ENCODE peak calls at places on chromosome 17, in four cellular contexts. W, V, J and S are unnamed samples.

GRCh38 chr17:253091-253846 is 71.8 kb upstream of the DOC2B start:
- DNase-seq in W (no peak), V (no peak), J (peak; percentile 17), S (no peak)

GRCh38 chr17:1972429-1973160 is 52.5 kb downstream of the RTN4RL1 start:
- DNase-seq in W (no peak), V (no peak), J (no peak), S (peak; percentile 50)

GRCh38 chr17:2402517-2402916 is 1.7 kb upstream of the MNT start:
- DNase-seq in W (peak; percentile 47), V (no peak), J (no peak), S (peak; percentile 58)

GRCh38 chr17:4498461-4499397 is at the start of gene SPNS2:
- DNase-seq in J (peak; percentile 83), V (peak; percentile 39), W (peak; percentile 85), S (peak; percentile 99)

GRCh38 chr17:28740406-28741357 is 3.1 kb upstream of the TRAF4 start:
- DNase-seq in J (no peak), W (no peak), V (no peak), S (no peak)

GRCh38 chr17:50845260-50846147 is 10.1 kb downstream of the WFIKKN2 start:
- DNase-seq in V (peak; percentile 30), J (no peak), W (no peak), S (peak; percentile 43)

GRCh38 chr17:78257810-78258322 is 26.4 kb downstream of the TMEM235 start:
- DNase-seq in W (no peak), V (no peak), J (peak; percentile 38), S (peak; percentile 68)

GRCh38 chr17:63996430-63997182 is 1.5 kb upstream of the PRR29 start:
- DNase-seq in W (no peak), J (no peak), V (no peak), S (no peak)

GRCh38 chr17:82890339-82890730 is 50.5 kb upstream of the ZNF750 start:
- DNase-seq in W (no peak), J (no peak), V (no peak), S (no peak)

GRCh38 chr17:44759096-44759915 is 518 bp downstream of the ADAM11 start:
- DNase-seq in J (no peak), W (peak; percentile 48), V (no peak), S (peak; percentile 89)

GRCh38 chr17:44757045-44757917 is 1.5 kb upstream of the ADAM11 start:
- DNase-seq in V (no peak), W (no peak), J (no peak), S (peak; percentile 52)

GRCh38 chr17:44757918-44758413 is 822 bp upstream of the ADAM11 start:
- DNase-seq in V (no peak), W (peak; percentile 41), J (no peak), S (no peak)

GRCh38 chr17:44759916-44760243 is 1.1 kb downstream of the ADAM11 start:
- DNase-seq in V (no peak), W (no peak), J (no peak), S (no peak)

GRCh38 chr17:44758414-44759095 is at the start of gene ADAM11:
- DNase-seq in J (no peak), V (no peak), W (peak; percentile 46), S (peak; percentile 96)
- H3K4me3 ChIP-seq in J (peak within 1 kb of the TSS; percentile 60), V (peak within 1 kb of the TSS; percentile 21), W (peak within 1 kb of the TSS; percentile 49), S (peak within 1 kb of the TSS; percentile 35)

GRCh38 chr17:74287203-74287602 is 13.2 kb downstream of the DNAI2 start:
- DNase-seq in J (no peak), W (no peak), V (no peak), S (no peak)
- H3K4me3 ChIP-seq in J (no peak overlapping the region), W (no peak overlapping the region), V (no peak overlapping the region), S (no peak overlapping the region)

DNA sequence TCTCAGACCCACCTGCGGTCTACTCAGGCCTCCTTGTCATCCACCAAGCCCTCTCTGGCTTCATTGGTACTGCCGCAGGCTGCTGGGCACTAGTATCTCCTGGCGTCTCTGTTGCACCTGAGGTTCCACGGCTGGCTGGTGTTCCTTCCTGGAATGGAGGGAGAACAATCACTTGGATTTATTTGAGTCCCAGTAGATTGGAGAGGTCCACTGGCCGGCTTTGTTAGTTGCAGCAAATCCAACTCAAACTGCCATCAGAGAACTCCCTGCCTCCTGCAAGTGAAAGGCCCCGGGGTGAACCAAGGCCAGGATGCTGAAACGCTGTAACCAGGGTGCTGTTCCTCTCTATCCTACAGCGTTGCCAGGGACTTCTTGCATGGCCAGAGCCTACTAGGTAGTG is 15.4 kb downstream of the MIS12 start:
- DNase-seq in W (no peak), V (no peak), J (no peak), S (no peak)
- H3K4me3 ChIP-seq in W (no peak overlapping the region), V (no peak overlapping the region), J (no peak overlapping the region), S (no peak overlapping the region)

GRCh38 chr17:38427160-38427949 is 909 bp upstream of the ARHGAP23 start:
- DNase-seq in V (no peak), W (no peak), J (no peak), S (peak; percentile 62)
- H3K4me3 ChIP-seq in V (peak overlapping the region; percentile 64), W (peak overlapping the region; percentile 70), J (peak overlapping the region; percentile 88), S (peak overlapping the region; percentile 54)

GRCh38 chr17:14308965-14309879 is 8.3 kb downstream of the HS3ST3B1 start:
- DNase-seq in W (peak; percentile 98), V (peak; percentile 96), J (peak; percentile 89), S (peak; percentile 99)
- H3K4me3 ChIP-seq in W (peak overlapping the region; percentile 45), V (peak overlapping the region; percentile 53), J (peak overlapping the region; percentile 54), S (peak overlapping the region; percentile 57)

GRCh38 chr17:9240659-9241370 is 219.5 kb downstream of the NTN1 start:
- DNase-seq in J (peak; percentile 47), V (peak; percentile 42), W (peak; percentile 66), S (peak; percentile 85)
- H3K4me3 ChIP-seq in J (peak overlapping the region; percentile 54), V (no peak overlapping the region), W (peak overlapping the region; percentile 55), S (peak overlapping the region; percentile 43)

DNA sequence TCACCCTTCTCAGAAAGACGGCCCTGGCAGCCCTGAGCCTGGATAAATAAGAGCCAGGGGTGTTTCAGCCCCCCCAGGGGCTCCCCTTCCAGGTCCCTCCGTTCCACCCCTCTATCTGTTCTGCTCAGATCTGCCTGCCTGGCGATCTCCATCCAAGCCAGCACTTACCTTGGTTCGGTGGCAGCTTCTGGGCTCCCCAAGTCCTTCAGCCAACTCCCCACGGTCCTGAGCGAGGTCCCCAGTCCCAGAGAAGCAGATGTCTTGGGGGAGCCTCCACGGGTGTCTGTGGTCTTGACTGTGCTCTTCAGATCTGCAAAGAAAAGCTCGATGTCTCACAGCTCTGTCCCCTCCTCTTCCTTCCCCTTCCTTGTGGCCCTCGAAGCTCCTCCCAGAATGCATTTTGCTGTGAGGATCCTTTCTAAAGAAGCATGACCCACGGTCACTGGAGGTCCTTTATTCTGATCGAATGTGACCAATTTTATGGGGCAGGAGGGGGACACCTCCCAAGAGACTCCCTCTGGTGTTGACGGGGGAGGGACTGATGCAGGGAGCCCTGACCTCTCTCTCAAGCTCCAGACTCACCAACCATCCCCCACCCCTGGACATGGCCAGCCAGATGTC is at the start of gene PIK3R6:
- DNase-seq in V (no peak), W (no peak), J (no peak), S (no peak)
- H3K4me3 ChIP-seq in V (no peak within 1 kb of the TSS), W (peak within 1 kb of the TSS; percentile 23), J (peak within 1 kb of the TSS; percentile 0), S (no peak within 1 kb of the TSS)

GRCh38 chr17:34378664-34379101 is 15.7 kb upstream of the CCL1 start:
- DNase-seq in W (no peak), J (no peak), V (no peak), S (no peak)
- H3K4me3 ChIP-seq in W (no peak overlapping the region), J (no peak overlapping the region), V (no peak overlapping the region), S (no peak overlapping the region)

GRCh38 chr17:76179496-76180467 is 38.7 kb upstream of the FOXJ1 start:
- DNase-seq in W (no peak), J (no peak), V (no peak), S (no peak)

GRCh38 chr17:76189247-76189646 is 48.2 kb upstream of the FOXJ1 start:
- DNase-seq in W (no peak), J (no peak), V (no peak), S (no peak)

GRCh38 chr17:76188213-76189060 is 47.4 kb upstream of the FOXJ1 start:
- DNase-seq in J (no peak), V (no peak), W (no peak), S (no peak)

GRCh38 chr17:76182016-76182764 is 41.1 kb upstream of the FOXJ1 start:
- DNase-seq in V (peak; percentile 79), W (peak; percentile 92), J (peak; percentile 91), S (peak; percentile 91)

DNA sequence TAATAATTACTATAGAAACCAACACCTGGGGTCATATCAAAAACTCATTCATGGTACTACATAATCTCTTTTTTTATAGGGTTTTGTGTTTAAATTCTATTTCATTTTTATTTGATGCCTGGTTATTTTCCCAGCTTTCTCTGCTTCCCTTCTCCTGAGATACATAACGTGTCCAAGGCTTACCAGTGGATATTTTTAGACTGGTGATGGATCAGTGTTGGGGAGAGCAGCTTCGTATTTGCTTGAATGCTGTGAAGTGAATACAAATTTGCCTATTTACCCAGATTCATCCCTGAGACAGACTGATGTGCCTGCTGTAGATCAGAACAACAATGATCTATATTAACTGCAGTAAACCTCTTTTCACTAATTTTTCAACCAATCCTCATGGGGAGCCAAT is 43.2 kb upstream of the FOXJ1 start:
- DNase-seq in W (no peak), J (no peak), V (no peak), S (no peak)
- H3K4me3 ChIP-seq in W (no peak overlapping the region), J (no peak overlapping the region), V (no peak overlapping the region), S (no peak overlapping the region)

GRCh38 chr17:48002208-48002919 is 31.5 kb downstream of the CDK5RAP3 start:
- DNase-seq in W (no peak), V (peak; percentile 91), J (no peak), S (peak; percentile 51)
- H3K4me3 ChIP-seq in W (no peak overlapping the region), V (no peak overlapping the region), J (no peak overlapping the region), S (peak overlapping the region; percentile 2)